ENCODE peak calls at places on chromosomes 4 and X, in five cellular contexts. D is fibroblast of mammary gland, Z is PC-3, I is GM23338, W is LNCaP clone FGC. O is an unnamed sample.

GRCh38 chr4:19707876-19708275 is 543.8 kb upstream of the SLIT2 start:
- DNase-seq in Z (no peak), I (no peak), D (no peak), W (no peak), O (no peak)

GRCh38 chr4:188372856-188373255 is 233.6 kb downstream of the TRIML1 start:
- DNase-seq in I (no peak), W (peak; percentile 87), Z (peak; percentile 8), D (peak; percentile 50), O (no peak)

GRCh38 chrX:105822138-105823091 is at the start of gene NRK:
- DNase-seq in I (peak; percentile 47), Z (no peak), D (no peak), W (no peak), O (no peak)

GRCh38 chr4:140448830-140449229 is 21.4 kb upstream of the CLGN start:
- DNase-seq in Z (peak; percentile 51), W (peak; percentile 34), I (no peak), D (no peak), O (no peak)

GRCh38 chr4:93203708-93204107 is 624.8 kb upstream of the ATOH1 start:
- DNase-seq in W (no peak), I (peak; percentile 68), D (peak; percentile 39), Z (no peak), O (no peak)

GRCh38 chr4:100431416-100431815 is 86.4 kb downstream of the EMCN start:
- DNase-seq in W (no peak), I (no peak), Z (no peak), D (no peak), O (no peak)

GRCh38 chrX:6311540-6311939 is 82.9 kb upstream of the NLGN4X start:
- DNase-seq in I (no peak), D (no peak), W (no peak), Z (no peak), O (no peak)

GRCh38 chrX:49838374-49838773 is 9.3 kb downstream of the PAGE4 start:
- DNase-seq in W (no peak), I (peak; percentile 51), Z (peak; percentile 35), D (peak; percentile 36), O (peak; percentile 0)

GRCh38 chrX:131812847-131813825 is 210.0 kb upstream of the STK26 start:
- DNase-seq in I (no peak), Z (peak; percentile 21), W (no peak), D (peak; percentile 77), O (no peak)

GRCh38 chr4:84957509-84958420 is 8.7 kb downstream of the WDFY3 start:
- DNase-seq in I (no peak), W (no peak), Z (no peak), D (no peak), O (peak; percentile 13)

GRCh38 chr4:163404570-163404969 is 60.9 kb downstream of the NPY5R start:
- DNase-seq in W (no peak), Z (no peak), I (no peak), D (no peak), O (no peak)

GRCh38 chrX:134171661-134172587 is 65.1 kb upstream of the CCDC160 start:
- DNase-seq in D (no peak), I (peak; percentile 66), W (no peak), Z (no peak), O (no peak)

DNA sequence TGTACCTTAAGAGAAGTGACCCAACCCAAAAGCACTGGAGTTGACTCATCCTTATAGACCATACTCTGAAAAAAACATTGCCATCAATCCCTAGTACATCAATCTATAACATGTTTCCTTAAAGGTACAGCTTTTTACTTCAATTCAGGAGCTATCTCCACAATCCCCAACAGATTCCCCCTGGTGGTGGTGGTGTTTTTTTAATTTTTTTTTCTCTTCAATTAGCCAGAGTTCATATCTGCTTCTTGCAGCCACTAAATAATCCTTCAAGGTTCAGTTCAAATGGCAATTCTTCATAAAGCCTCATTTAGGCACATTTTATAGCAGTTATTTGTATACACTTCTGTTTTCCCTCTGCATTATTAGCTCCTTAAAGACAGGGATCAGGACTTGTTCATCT is 60.7 kb upstream of the KDR start:
- DNase-seq in D (no peak), Z (peak; percentile 33), I (peak; percentile 36), W (no peak), O (no peak)
- TF ChIP-seq CTCF in D (peak; percentile 23), Z (peak; percentile 47), I (no peak), W (no peak), O (peak; percentile 64)

GRCh38 chr4:94364527-94364926 is 21.9 kb upstream of the HPGDS start:
- DNase-seq in D (no peak), W (no peak), Z (no peak), I (no peak), O (no peak)
- TF ChIP-seq CTCF in D (no peak), W (no peak), Z (no peak), I (no peak), O (no peak)

GRCh38 chrX:20204354-20204753 is 62.4 kb downstream of the RPS6KA3 start:
- DNase-seq in D (no peak), W (no peak), I (no peak), Z (no peak), O (no peak)

GRCh38 chrX:20211261-20211786 is 55.4 kb downstream of the RPS6KA3 start:
- DNase-seq in Z (no peak), D (no peak), I (no peak), W (no peak), O (no peak)

GRCh38 chrX:20205927-20206708 is 60.6 kb downstream of the RPS6KA3 start:
- DNase-seq in W (no peak), Z (no peak), D (no peak), I (no peak), O (no peak)
- TF ChIP-seq CTCF in W (no peak), Z (no peak), D (no peak), I (no peak), O (no peak)

DNA sequence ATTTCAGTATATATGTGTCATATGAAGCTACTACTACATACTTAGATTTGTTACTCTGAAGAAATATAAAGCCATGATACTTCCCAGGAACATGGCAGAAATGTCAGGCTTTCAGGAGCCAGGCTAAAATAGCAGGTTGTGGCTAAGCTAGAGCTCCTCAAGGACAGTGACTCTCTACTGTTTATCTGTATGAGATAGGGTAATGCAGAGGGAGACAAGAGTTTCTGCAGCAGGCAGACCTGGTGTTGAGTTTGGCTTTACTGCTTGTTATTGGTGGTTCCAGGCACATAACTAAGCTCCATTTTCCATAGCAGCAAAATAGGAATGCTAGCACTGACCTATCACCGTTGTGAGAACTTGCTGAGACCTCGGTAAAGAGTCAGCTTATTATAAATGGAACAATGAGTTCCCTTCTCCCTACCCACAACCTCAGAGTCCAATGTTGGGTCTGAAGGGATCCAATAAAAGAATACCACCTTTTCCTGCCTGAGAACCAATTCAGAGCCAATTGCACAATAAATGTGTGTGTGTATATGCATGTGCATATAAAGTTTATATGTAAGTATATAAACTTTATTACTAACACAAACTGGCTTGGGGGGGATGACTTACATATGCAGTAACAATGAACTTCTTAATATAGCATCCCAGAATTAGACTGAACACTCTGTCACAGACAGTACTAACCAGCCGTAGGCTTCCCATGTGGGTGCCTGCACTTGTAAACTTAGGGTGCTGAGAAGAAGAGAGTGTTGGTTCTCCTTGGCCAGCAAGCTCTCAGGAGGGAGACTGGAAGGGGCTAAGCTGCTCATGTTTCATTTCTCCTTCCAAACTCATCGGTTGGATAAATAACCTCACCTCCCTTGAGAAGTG is 51.9 kb upstream of the PAQR3 start:
- DNase-seq in D (no peak), W (no peak), I (no peak), Z (no peak), O (no peak)
- TF ChIP-seq CTCF in D (no peak), W (no peak), I (no peak), Z (no peak), O (no peak)

GRCh38 chr4:16505726-16506125 is 279.5 kb upstream of the TAPT1 start:
- DNase-seq in I (peak; percentile 82), W (no peak), Z (peak; percentile 20), D (peak; percentile 30), O (peak; percentile 2)
- TF ChIP-seq CTCF in I (peak; percentile 78), W (peak; percentile 25), Z (peak; percentile 55), D (peak; percentile 39), O (peak; percentile 66)

GRCh38 chr4:142671516-142671915 is 174.6 kb downstream of the INPP4B start:
- DNase-seq in I (peak; percentile 49), W (no peak), Z (peak; percentile 35), D (no peak), O (no peak)
- TF ChIP-seq CTCF in I (peak; percentile 44), W (no peak), Z (peak; percentile 66), D (peak; percentile 25), O (peak; percentile 64)

DNA sequence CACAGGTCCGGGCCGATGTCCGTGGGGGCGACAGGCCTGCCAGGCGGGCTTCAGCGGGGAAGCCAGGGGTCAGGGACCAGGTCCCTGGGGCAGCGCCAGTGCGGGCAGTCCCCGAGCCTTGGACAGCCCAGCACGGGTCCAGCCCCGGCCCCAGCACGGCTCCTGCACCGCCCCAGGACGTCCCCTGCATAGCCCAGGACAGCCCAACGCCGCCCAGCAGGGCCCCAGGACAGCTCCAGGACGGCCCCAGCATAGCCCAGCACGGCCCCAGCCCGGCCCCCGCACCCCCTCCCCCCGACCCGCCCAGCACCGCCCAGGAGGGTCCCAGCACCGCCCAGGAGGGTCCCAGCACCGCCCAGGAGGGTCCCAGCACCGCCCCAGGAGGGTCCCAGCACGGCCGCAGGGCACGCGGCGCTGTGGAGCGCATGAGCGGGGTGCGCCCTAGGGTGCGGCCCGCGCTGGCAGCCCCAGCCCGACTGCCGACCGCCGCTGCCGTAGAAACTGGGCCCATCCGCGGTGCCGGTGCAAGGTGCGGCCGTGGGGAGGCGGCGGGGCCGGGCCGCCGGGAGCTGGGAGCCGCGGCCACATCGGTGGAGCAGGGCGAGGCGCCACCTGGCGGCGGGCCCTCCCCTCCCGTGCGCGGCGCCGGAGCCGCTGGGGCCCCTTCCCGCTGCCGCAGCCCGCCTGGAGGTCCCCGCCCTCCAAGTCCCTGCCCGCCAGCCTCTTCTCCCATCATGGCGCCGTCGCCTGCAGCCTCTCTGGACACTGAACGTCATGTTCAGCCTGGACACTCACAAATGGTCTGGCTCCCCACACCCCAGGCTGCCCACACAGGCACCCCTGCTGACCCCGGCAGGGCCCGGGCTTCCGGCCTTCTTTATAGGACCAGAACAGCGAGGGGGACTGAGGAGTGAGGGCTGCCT is 106.8 kb upstream of the NKX1-1 start:
- DNase-seq in W (no peak), Z (peak; percentile 41), D (no peak), I (peak; percentile 85), O (no peak)
- TF ChIP-seq CTCF in W (peak; percentile 91), Z (peak; percentile 49), D (no peak), I (peak; percentile 68), O (peak; percentile 75)

DNA sequence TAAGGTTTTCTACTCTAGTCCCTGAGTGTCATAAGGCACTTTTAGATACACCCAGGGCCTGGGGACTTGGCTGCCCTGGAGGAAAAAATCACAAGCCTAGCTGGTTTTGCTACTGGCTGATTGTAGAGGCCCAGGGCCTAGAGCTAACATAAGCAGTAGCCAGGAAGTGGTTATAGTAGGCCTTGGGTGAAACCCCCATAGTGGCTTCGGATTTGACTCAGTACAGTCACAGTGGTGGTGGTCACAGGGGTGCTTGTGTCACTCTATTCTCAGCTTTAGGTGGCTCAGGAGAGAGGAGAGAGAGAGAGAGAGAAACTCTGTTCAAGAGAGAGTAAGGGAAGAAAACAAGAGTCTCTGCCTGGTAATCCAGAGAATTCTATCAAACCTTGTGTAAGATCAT is 194.5 kb upstream of the EDA2R start:
- DNase-seq in I (no peak), D (no peak), Z (no peak), W (no peak), O (no peak)
- TF ChIP-seq CTCF in I (no peak), D (no peak), Z (no peak), W (no peak), O (no peak)

DNA sequence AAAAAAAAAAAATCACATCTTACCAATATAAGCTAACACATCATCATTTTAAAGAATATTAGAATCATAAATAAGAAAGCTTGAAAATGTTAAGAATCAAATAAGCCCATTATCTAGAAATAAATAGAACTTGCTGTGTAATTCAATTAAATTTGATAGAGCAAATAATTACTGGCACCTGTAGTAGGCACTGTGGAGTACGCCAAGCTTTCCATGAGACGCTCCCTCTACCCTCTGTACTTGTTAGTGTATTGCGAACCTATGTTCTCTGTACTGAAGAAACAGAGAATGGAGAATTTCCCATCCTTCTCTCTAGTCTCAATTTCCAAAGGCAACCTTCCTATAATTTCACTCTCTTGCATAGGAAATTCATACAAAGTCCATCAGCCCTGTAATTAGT is 61.7 kb upstream of the HAND2 start:
- DNase-seq in I (peak; percentile 49), Z (no peak), W (no peak), D (no peak), O (no peak)
- TF ChIP-seq CTCF in I (peak; percentile 52), Z (peak; percentile 23), W (peak; percentile 19), D (peak; percentile 6), O (no peak)

O was measured in HFFc6.